ENCODE peak calls at places on chromosomes 7 and 10, in five cellular contexts. One of them, this sample, is unnamed.

GRCh38 chr7:16420649-16421332 is 547 bp downstream of the CRPPA start:
- DNase-seq in EL: peak; percentile 92
- DNase-seq in lung: peak; percentile 87
- DNase-seq in kidney tubule cell: peak; percentile 94
- DNase-seq in BJ: no peak
- DNase-seq in this sample: peak; percentile 83

GRCh38 chr7:48643420-48644013 is 280.8 kb upstream of the CDC14C start:
- DNase-seq in BJ: no peak
- DNase-seq in EL: no peak
- DNase-seq in kidney tubule cell: no peak
- DNase-seq in lung: no peak
- DNase-seq in this sample: peak; percentile 59

GRCh38 chr7:75866497-75867389 is 12.1 kb upstream of the RHBDD2 start:
- DNase-seq in lung: peak; percentile 65
- DNase-seq in BJ: no peak
- DNase-seq in EL: peak; percentile 60
- DNase-seq in kidney tubule cell: peak; percentile 65
- DNase-seq in this sample: peak; percentile 61

GRCh38 chr7:23373151-23374004 is 74.2 kb downstream of the MALSU1 start:
- DNase-seq in BJ: no peak
- DNase-seq in EL: no peak
- DNase-seq in kidney tubule cell: peak; percentile 33
- DNase-seq in lung: no peak
- DNase-seq in this sample: peak; percentile 38

GRCh38 chr10:32055478-32056135 is 618 bp downstream of the KIF5B start:
- DNase-seq in kidney tubule cell: peak; percentile 69
- DNase-seq in EL: peak; percentile 53
- DNase-seq in BJ: no peak
- DNase-seq in lung: peak; percentile 71
- DNase-seq in this sample: peak; percentile 52

GRCh38 chr10:24382979-24383663 is 174.2 kb downstream of the KIAA1217 start:
- DNase-seq in kidney tubule cell: peak; percentile 19
- DNase-seq in EL: no peak
- DNase-seq in lung: no peak
- DNase-seq in BJ: no peak
- DNase-seq in this sample: peak; percentile 95

GRCh38 chr10:11336703-11337102 is 274.7 kb downstream of the USP6NL start:
- DNase-seq in kidney tubule cell: no peak
- DNase-seq in lung: no peak
- DNase-seq in BJ: no peak
- DNase-seq in EL: no peak
- DNase-seq in this sample: no peak

GRCh38 chr7:131052285-131052942 is 275.3 kb upstream of the MKLN1 start:
- DNase-seq in BJ: no peak
- DNase-seq in kidney tubule cell: no peak
- DNase-seq in EL: no peak
- DNase-seq in lung: no peak
- DNase-seq in this sample: no peak

GRCh38 chr10:42519079-42519478 is 119.3 kb downstream of the ZNF33B start:
- DNase-seq in EL: no peak
- DNase-seq in kidney tubule cell: no peak
- DNase-seq in lung: no peak
- DNase-seq in BJ: no peak
- DNase-seq in this sample: no peak

GRCh38 chr7:52030722-52031121 is 714.1 kb upstream of the COBL start:
- DNase-seq in lung: no peak
- DNase-seq in kidney tubule cell: no peak
- DNase-seq in BJ: no peak
- DNase-seq in EL: no peak
- DNase-seq in this sample: no peak

GRCh38 chr10:59622320-59622901 is 87.2 kb downstream of the SLC16A9 start:
- DNase-seq in lung: no peak
- DNase-seq in EL: peak; percentile 45
- DNase-seq in kidney tubule cell: peak; percentile 74
- DNase-seq in BJ: no peak
- DNase-seq in this sample: peak; percentile 63

GRCh38 chr10:32298066-32298812 is 48.7 kb downstream of the EPC1 start:
- DNase-seq in kidney tubule cell: peak; percentile 22
- DNase-seq in EL: peak; percentile 90
- DNase-seq in lung: no peak
- DNase-seq in BJ: peak; percentile 69
- DNase-seq in this sample: peak; percentile 85

GRCh38 chr10:30062090-30062489 is 2.7 kb upstream of the JCAD start:
- DNase-seq in lung: no peak
- DNase-seq in BJ: peak; percentile 81
- DNase-seq in kidney tubule cell: peak; percentile 26
- DNase-seq in EL: peak; percentile 82
- DNase-seq in this sample: no peak

GRCh38 chr7:43511029-43511428 is 71.9 kb upstream of the STK17A start:
- DNase-seq in BJ: no peak
- DNase-seq in kidney tubule cell: no peak
- DNase-seq in EL: no peak
- DNase-seq in lung: no peak
- DNase-seq in this sample: no peak

GRCh38 chr7:154390961-154391360 is 338.8 kb downstream of the DPP6 start:
- DNase-seq in EL: no peak
- DNase-seq in lung: no peak
- DNase-seq in BJ: no peak
- DNase-seq in kidney tubule cell: no peak
- DNase-seq in this sample: no peak

GRCh38 chr7:23117841-23118240 is 12.3 kb downstream of the KLHL7 start:
- DNase-seq in EL: no peak
- DNase-seq in kidney tubule cell: no peak
- DNase-seq in lung: no peak
- DNase-seq in BJ: no peak
- DNase-seq in this sample: no peak

GRCh38 chr10:122911889-122912484 is 1.6 kb downstream of the FAM24A start:
- DNase-seq in kidney tubule cell: peak; percentile 55
- DNase-seq in lung: no peak
- DNase-seq in BJ: no peak
- DNase-seq in EL: peak; percentile 35
- DNase-seq in this sample: peak; percentile 38